ENCODE peak calls at places on chromosomes 2 and 18, in ten cellular contexts. N is H54; P is 8988T; M is IMR-90; F is fibroblast of the aortic adventitia; X is stimulated activated CD4-positive, alpha-beta T cell treated with anti-CD3 and anti-CD28 coated beads, Interleukin-4, amount 100 ng/mL, for 4 hours; G is D341Med; D is fibroblast of lung; I is left kidney; J is transverse colon. Y is an unnamed sample.

GRCh38 chr2:146239392-146240135 is 1605.3 kb upstream of the ACVR2A start:
- DNase-seq in N (no peak), P (no peak), M (peak), F (peak), X (no peak), G (no peak), D (peak), I (peak), J (no peak), Y (peak)

GRCh38 chr2:119760876-119761275 is 1.2 kb downstream of the PTPN4 start:
- DNase-seq in N (no peak), P (no peak), M (peak), F (peak), X (no peak), G (no peak), D (peak), I (peak), J (no peak), Y (peak)

GRCh38 chr2:240337028-240337427 is 98.4 kb upstream of the GPC1 start:
- DNase-seq in N (no peak), P (no peak), M (no peak), F (no peak), X (no peak), G (no peak), D (no peak), I (no peak), J (no peak), Y (no peak)

GRCh38 chr2:54960118-54960517 is 90.1 kb downstream of the RTN4 start:
- DNase-seq in N (no peak), P (no peak), M (no peak), F (no peak), X (no peak), G (no peak), D (no peak), I (no peak), J (no peak), Y (no peak)

GRCh38 chr2:80185091-80185490 is 119.5 kb downstream of the LRRTM1 start:
- DNase-seq in N (no peak), P (no peak), M (no peak), F (no peak), X (no peak), G (no peak), D (no peak), I (no peak), J (no peak), Y (no peak)

GRCh38 chr2:144474017-144474416 is 45.9 kb downstream of the ZEB2 start:
- DNase-seq in N (no peak), P (no peak), M (no peak), F (no peak), X (no peak), G (no peak), D (no peak), I (no peak), J (no peak), Y (no peak)

GRCh38 chr2:72851333-72851732 is 25.5 kb upstream of the EXOC6B start:
- DNase-seq in N (no peak), P (no peak), M (no peak), F (no peak), X (no peak), G (no peak), D (no peak), I (no peak), J (no peak), Y (no peak)

GRCh38 chr2:3176869-3177255 is 200.8 kb downstream of the EIPR1 start:
- DNase-seq in N (no peak), P (no peak), M (no peak), F (no peak), X (no peak), G (no peak), D (no peak), I (no peak), J (no peak), Y (no peak)

GRCh38 chr18:56661414-56662101 is 10.4 kb downstream of the WDR7 start:
- DNase-seq in N (no peak), P (no peak), M (peak), F (no peak), X (no peak), G (no peak), D (peak), I (no peak), J (no peak), Y (no peak)

GRCh38 chr2:10435427-10436204 is 12.5 kb downstream of the ODC1 start:
- DNase-seq in N (no peak), P (no peak), M (no peak), F (no peak), X (no peak), G (no peak), D (no peak), I (no peak), J (no peak), Y (no peak)

GRCh38 chr18:77872166-77872565 is 622.5 kb downstream of the GALR1 start:
- DNase-seq in N (no peak), P (no peak), M (no peak), F (no peak), X (no peak), G (no peak), D (no peak), I (no peak), J (no peak), Y (no peak)

GRCh38 chr2:28155627-28156026 is 237.0 kb upstream of the FOSL2 start:
- DNase-seq in N (no peak), P (no peak), M (no peak), F (peak), X (no peak), G (peak), D (no peak), I (no peak), J (no peak), Y (no peak)

GRCh38 chr18:11785444-11786055 is 65.7 kb upstream of the CHMP1B start:
- DNase-seq in N (no peak), P (no peak), M (no peak), F (no peak), X (no peak), G (no peak), D (no peak), I (peak), J (no peak), Y (peak)

GRCh38 chr2:234952270-234953115 is 676 bp downstream of the SH3BP4 start:
- DNase-seq in N (no peak), P (no peak), M (no peak), F (no peak), X (no peak), G (peak), D (no peak), I (peak), J (peak), Y (no peak)

GRCh38 chr2:98901291-98901690 is 34.7 kb downstream of the CRACDL start:
- DNase-seq in N (no peak), P (no peak), M (no peak), F (no peak), X (no peak), G (no peak), D (no peak), I (no peak), J (no peak), Y (no peak)

GRCh38 chr2:119683074-119683716 is 4.2 kb downstream of the TMEM177 start:
- DNase-seq in N (no peak), P (no peak), M (no peak), F (no peak), X (no peak), G (no peak), D (no peak), I (no peak), J (no peak), Y (no peak)

GRCh38 chr18:61628085-61628484 is 264.7 kb downstream of the RNF152 start:
- DNase-seq in N (no peak), P (no peak), M (peak), F (no peak), X (no peak), G (no peak), D (peak), I (no peak), J (no peak), Y (no peak)

GRCh38 chr2:145141981-145142380 is 622.1 kb upstream of the ZEB2 start:
- DNase-seq in N (no peak), P (no peak), M (no peak), F (no peak), X (no peak), G (no peak), D (no peak), I (no peak), J (no peak), Y (no peak)

GRCh38 chr18:3434685-3435084 is 15.3 kb upstream of the TGIF1 start:
- DNase-seq in N (no peak), P (no peak), M (no peak), F (no peak), X (no peak), G (no peak), D (no peak), I (peak), J (no peak), Y (no peak)

GRCh38 chr2:16635796-16636699 is 29.6 kb downstream of the CYRIA start:
- DNase-seq in N (no peak), P (no peak), M (peak), F (no peak), X (no peak), G (no peak), D (peak), I (no peak), J (no peak), Y (peak)

GRCh38 chr2:118834901-118835738 is 12.3 kb downstream of the EN1 start:
- DNase-seq in N (no peak), P (no peak), M (no peak), F (no peak), X (no peak), G (no peak), D (no peak), I (peak), J (no peak), Y (peak)

GRCh38 chr2:47403829-47404228 is 873 bp downstream of the MSH2 start:
- DNase-seq in N (no peak), P (no peak), M (peak), F (no peak), X (no peak), G (peak), D (no peak), I (no peak), J (no peak), Y (no peak)

GRCh38 chr2:74532222-74532621 is 2.5 kb downstream of the HTRA2 start:
- DNase-seq in N (no peak), P (no peak), M (peak), F (peak), X (no peak), G (no peak), D (no peak), I (peak), J (no peak), Y (no peak)

GRCh38 chr2:64402876-64403275 is 51.1 kb upstream of the LGALSL start:
- DNase-seq in N (no peak), P (no peak), M (no peak), F (peak), X (no peak), G (no peak), D (peak), I (no peak), J (no peak), Y (no peak)

GRCh38 chr2:44135307-44135706 is 33.4 kb upstream of the PPM1B start:
- DNase-seq in N (no peak), P (no peak), M (no peak), F (no peak), X (no peak), G (no peak), D (no peak), I (no peak), J (no peak), Y (no peak)

GRCh38 chr2:105417789-105418475 is 19.1 kb upstream of the FHL2 start:
- DNase-seq in N (no peak), P (no peak), M (peak), F (peak), X (no peak), G (no peak), D (peak), I (no peak), J (no peak), Y (no peak)

GRCh38 chr2:46068604-46069003 is 228.6 kb upstream of the EPAS1 start:
- DNase-seq in N (no peak), P (no peak), M (peak), F (peak), X (no peak), G (no peak), D (peak), I (no peak), J (no peak), Y (no peak)

GRCh38 chr2:9212010-9212638 is 5.5 kb downstream of the ASAP2 start:
- DNase-seq in N (no peak), P (no peak), M (no peak), F (no peak), X (no peak), G (no peak), D (no peak), I (no peak), J (peak), Y (no peak)

GRCh38 chr2:232013701-232014353 is 52.3 kb downstream of the DIS3L2 start:
- DNase-seq in N (peak), P (no peak), M (peak), F (peak), X (no peak), G (no peak), D (peak), I (no peak), J (no peak), Y (peak)

GRCh38 chr2:25566694-25567093 is 106.7 kb downstream of the DTNB start:
- DNase-seq in N (no peak), P (no peak), M (peak), F (peak), X (no peak), G (no peak), D (peak), I (peak), J (peak), Y (peak)

GRCh38 chr2:7111626-7112025 is 194.4 kb downstream of the RNF144A start:
- DNase-seq in N (no peak), P (no peak), M (no peak), F (no peak), X (no peak), G (no peak), D (no peak), I (peak), J (no peak), Y (no peak)

GRCh38 chr2:200454839-200455801 is 54.7 kb downstream of the KCTD18 start:
- DNase-seq in N (peak), P (no peak), M (peak), F (no peak), X (no peak), G (no peak), D (peak), I (peak), J (no peak), Y (no peak)

GRCh38 chr2:232362174-232362913 is 16.2 kb upstream of the ALPP start:
- DNase-seq in N (no peak), P (no peak), M (no peak), F (no peak), X (no peak), G (no peak), D (no peak), I (no peak), J (no peak), Y (no peak)

GRCh38 chr18:2881490-2882195 is 34.8 kb downstream of the EMILIN2 start:
- DNase-seq in N (no peak), P (no peak), M (peak), F (peak), X (peak), G (no peak), D (peak), I (peak), J (peak), Y (peak)

GRCh38 chr2:86695053-86695691 is 24.9 kb upstream of the RMND5A start:
- DNase-seq in N (no peak), P (no peak), M (peak), F (no peak), X (no peak), G (no peak), D (peak), I (no peak), J (peak), Y (no peak)

GRCh38 chr2:7007846-7008741 is 90.9 kb downstream of the RNF144A start:
- DNase-seq in N (peak), P (no peak), M (no peak), F (peak), X (no peak), G (no peak), D (peak), I (peak), J (peak), Y (peak)